ENCODE peak calls at places on chromosome 10, in seven cellular contexts. U is Caco-2; B is foreskin keratinocyte; Q is CD4-positive, alpha-beta T cell; N is brain microvascular endothelial cell; C is psoas muscle; M is GM12878. K is an unnamed sample.

GRCh38 chr10:104309980-104310978 is 28.0 kb downstream of the ITPRIP start:
- DNase-seq in B (no peak), C (peak; percentile 91), Q (no peak), M (no peak), N (peak; percentile 80), U (no peak), K (peak; percentile 92)

GRCh38 chr10:3776796-3777571 is 8.0 kb downstream of the KLF6 start:
- DNase-seq in Q (peak; percentile 58), M (no peak), N (peak; percentile 79), U (peak; percentile 80), C (no peak), B (peak; percentile 88), K (peak; percentile 91)

GRCh38 chr10:77970869-77971803 is 44.6 kb upstream of the DLG5 start:
- DNase-seq in C (peak; percentile 75), M (no peak), N (peak; percentile 81), B (peak; percentile 28), U (peak; percentile 3), Q (no peak), K (peak; percentile 88)

GRCh38 chr10:44344727-44345126 is 40.2 kb downstream of the CXCL12 start:
- DNase-seq in M (no peak), N (no peak), U (no peak), C (no peak), Q (no peak), B (no peak), K (no peak)

GRCh38 chr10:49596493-49596809 is 13.7 kb upstream of the SLC18A3 start:
- DNase-seq in B (no peak), M (no peak), U (no peak), Q (no peak), N (no peak), C (no peak), K (no peak)

GRCh38 chr10:99917963-99918825 is 91.6 kb downstream of the DNMBP start:
- DNase-seq in C (no peak), M (no peak), U (no peak), B (peak; percentile 61), N (peak; percentile 83), Q (no peak), K (peak; percentile 79)

GRCh38 chr10:49539320-49539885 is 482 bp upstream of the ERCC6 start:
- DNase-seq in B (peak; percentile 70), M (no peak), U (peak; percentile 66), N (peak; percentile 63), C (peak; percentile 56), Q (no peak), K (peak; percentile 42)

GRCh38 chr10:13686331-13686752 is 99.6 kb downstream of the PRPF18 start:
- DNase-seq in M (no peak), C (no peak), B (peak; percentile 18), N (no peak), U (no peak), Q (no peak), K (no peak)

GRCh38 chr10:33376976-33377657 is 42.6 kb upstream of the NRP1 start:
- DNase-seq in Q (no peak), N (peak; percentile 21), M (no peak), C (no peak), U (no peak), B (peak; percentile 74), K (peak; percentile 62)

GRCh38 chr10:91603931-91604331 is 28.9 kb downstream of the PPP1R3C start:
- DNase-seq in U (peak; percentile 52), C (no peak), N (peak; percentile 10), M (no peak), B (peak; percentile 78), Q (no peak), K (no peak)

GRCh38 chr10:73902351-73902750 is 8.6 kb upstream of the PLAU start:
- DNase-seq in C (no peak), B (no peak), M (no peak), U (no peak), Q (no peak), N (no peak), K (no peak)

GRCh38 chr10:93488956-93489528 is 6.9 kb upstream of the MYOF start:
- DNase-seq in Q (no peak), N (no peak), M (no peak), C (no peak), B (no peak), U (no peak), K (no peak)

GRCh38 chr10:13658864-13659685 is 72.3 kb downstream of the PRPF18 start:
- DNase-seq in C (peak; percentile 70), U (no peak), N (no peak), Q (no peak), M (no peak), B (no peak), K (no peak)

GRCh38 chr10:21526184-21526951 is 886 bp upstream of the SKIDA1 start:
- DNase-seq in B (peak; percentile 65), Q (peak; percentile 59), C (peak; percentile 91), N (peak; percentile 60), U (no peak), M (no peak), K (peak; percentile 59)

GRCh38 chr10:69438531-69439349 is 12.5 kb upstream of the TSPAN15 start:
- DNase-seq in U (peak; percentile 74), Q (no peak), B (peak; percentile 92), C (no peak), N (peak; percentile 14), M (no peak), K (peak; percentile 82)

GRCh38 chr10:60974463-60975149 is 30.6 kb upstream of the RHOBTB1 start:
- DNase-seq in U (no peak), M (no peak), B (peak; percentile 68), C (no peak), Q (no peak), N (no peak), K (no peak)

DNA sequence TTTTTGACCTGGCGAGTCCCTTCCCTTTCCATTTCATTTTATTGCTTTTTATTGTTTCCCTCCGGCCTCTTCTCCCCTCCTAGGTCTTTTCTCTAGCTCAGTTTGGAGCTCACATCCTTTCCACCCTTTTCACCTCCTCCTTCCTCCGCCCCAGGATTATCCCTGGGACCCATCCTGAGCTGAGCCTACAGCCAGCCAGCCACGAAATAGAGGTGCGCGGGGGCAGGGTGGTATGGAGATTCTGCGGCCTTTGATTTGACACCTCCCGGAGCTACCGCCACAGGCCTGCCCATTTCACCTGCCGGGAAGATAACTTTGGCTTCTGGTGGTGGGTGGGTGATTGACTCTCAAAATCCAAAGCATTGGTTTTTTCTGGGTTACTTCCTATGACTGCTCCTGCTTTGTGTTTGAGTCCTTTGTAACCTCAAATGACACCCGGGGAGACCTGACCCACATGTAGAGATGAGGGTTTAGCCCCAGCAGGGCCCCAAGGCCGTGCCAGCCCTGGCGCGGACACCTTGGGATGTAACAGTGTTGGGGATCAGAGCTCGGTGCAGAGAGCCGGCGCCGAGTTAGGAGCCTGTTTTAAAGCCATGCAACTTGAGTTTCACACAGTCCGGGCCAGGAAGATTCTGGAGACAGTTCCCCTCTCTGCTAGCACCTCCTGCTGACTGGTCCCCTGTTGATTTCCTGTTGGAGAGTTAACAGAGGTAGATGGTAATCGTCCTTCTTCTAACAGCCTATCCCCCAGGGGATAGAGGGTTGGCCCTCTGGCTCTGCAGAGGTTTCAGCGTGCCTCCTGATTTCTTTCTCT is 1.5 kb downstream of the DUSP5 start:
- DNase-seq in M (peak; percentile 72), N (no peak), C (no peak), Q (peak; percentile 30), B (peak; percentile 60), U (peak; percentile 62), K (peak; percentile 68)
- TF ChIP-seq CTCF in M (peak; percentile 34), N (peak; percentile 54), C (no peak), Q (no peak), B (peak; percentile 65), U (peak; percentile 19), K (peak; percentile 50)

GRCh38 chr10:1180071-1180730 is 124.0 kb downstream of the WDR37 start:
- DNase-seq in U (no peak), B (no peak), Q (no peak), N (no peak), M (no peak), C (peak; percentile 9), K (no peak)

GRCh38 chr10:1182280-1183032 is 126.3 kb downstream of the WDR37 start:
- DNase-seq in M (no peak), B (no peak), Q (no peak), U (no peak), C (no peak), N (no peak), K (no peak)

GRCh38 chr10:1183033-1183396 is 126.8 kb downstream of the WDR37 start:
- DNase-seq in N (no peak), B (no peak), Q (no peak), C (no peak), M (no peak), U (peak; percentile 33), K (no peak)

GRCh38 chr10:1179346-1180070 is 123.3 kb downstream of the WDR37 start:
- DNase-seq in Q (no peak), B (no peak), U (no peak), N (no peak), C (no peak), M (no peak), K (no peak)

GRCh38 chr10:1180836-1181235 is 124.7 kb downstream of the WDR37 start:
- DNase-seq in B (no peak), C (peak; percentile 19), U (peak; percentile 55), Q (no peak), M (no peak), N (no peak), K (no peak)
- TF ChIP-seq CTCF in B (no peak), C (no peak), U (peak; percentile 83), Q (no peak), M (no peak), N (peak; percentile 14), K (no peak)

DNA sequence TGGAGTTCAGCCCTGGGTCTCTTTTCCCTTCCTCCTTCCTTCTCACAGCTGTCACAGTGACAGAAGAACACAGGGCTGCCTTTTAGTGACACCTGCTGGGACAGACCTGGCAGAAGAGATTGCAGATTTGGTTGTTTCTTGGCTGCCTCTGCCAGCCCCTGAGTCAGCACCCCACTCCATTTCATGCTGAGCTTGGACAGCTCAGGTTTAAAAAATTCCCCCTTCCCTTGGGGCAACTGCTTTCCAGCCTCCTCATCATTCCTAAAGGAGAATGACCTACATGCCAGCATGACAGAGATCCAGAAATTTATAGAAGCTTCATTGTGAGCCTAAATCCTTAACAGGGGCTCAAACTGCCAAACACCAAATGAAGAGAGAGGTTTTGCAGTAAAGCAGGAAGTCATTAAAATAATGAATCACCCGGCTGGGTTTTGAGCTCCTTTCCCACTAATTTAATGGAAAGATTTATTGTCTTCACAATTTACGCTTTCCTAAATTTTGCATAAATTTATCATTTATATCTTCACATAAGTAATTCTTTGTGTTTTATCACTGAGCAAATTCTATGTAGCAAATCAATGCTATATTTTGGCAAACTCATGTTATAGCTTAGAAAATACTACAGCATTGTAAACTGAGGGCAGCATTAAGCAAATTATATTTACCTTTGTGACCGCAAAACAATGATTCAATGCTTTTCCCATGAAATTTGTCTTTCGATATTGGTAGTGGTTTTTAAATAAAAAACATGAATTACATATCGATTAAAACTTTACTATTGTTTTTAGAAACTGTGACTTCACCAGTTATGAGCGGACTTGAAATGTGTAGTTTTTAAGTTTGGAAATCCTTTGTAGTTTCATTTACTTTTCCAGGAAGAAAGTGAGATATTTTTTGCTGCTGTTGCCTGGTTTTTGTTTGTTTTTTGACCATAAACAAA is 399.5 kb upstream of the ANKRD30A start:
- DNase-seq in N (peak; percentile 76), M (no peak), B (peak; percentile 97), Q (no peak), C (peak; percentile 56), U (peak; percentile 50), K (peak; percentile 4)
- TF ChIP-seq CTCF in N (peak; percentile 63), M (no peak), B (peak; percentile 77), Q (no peak), C (no peak), U (peak; percentile 57), K (no peak)

GRCh38 chr10:89744021-89744420 is 42.6 kb downstream of the KIF20B start:
- DNase-seq in N (no peak), C (no peak), B (peak; percentile 10), M (no peak), Q (no peak), U (no peak), K (peak; percentile 13)

GRCh38 chr10:89741126-89741762 is 39.9 kb downstream of the KIF20B start:
- DNase-seq in U (no peak), N (no peak), B (no peak), Q (no peak), C (no peak), M (no peak), K (no peak)

GRCh38 chr10:89745903-89746302 is 44.5 kb downstream of the KIF20B start:
- DNase-seq in U (no peak), C (no peak), B (no peak), N (no peak), M (no peak), Q (no peak), K (no peak)
- TF ChIP-seq CTCF in U (no peak), C (no peak), B (no peak), N (peak; percentile 18), M (no peak), Q (no peak), K (peak; percentile 22)

K was measured in HFFc6.